ENCODE peak calls at places on chromosome 19, in six cellular contexts. F, P, L, S, K and D are unnamed samples.

GRCh38 chr19:32687681-32688080 is 3.9 kb upstream of the NUDT19 start:
- DNase-seq in L (no peak), P (no peak), F (no peak), K (no peak), S (no peak), D (no peak)

GRCh38 chr19:44757057-44757734 is 8.7 kb downstream of the BCL3 start:
- DNase-seq in L (no peak), S (peak), P (no peak), F (peak), K (peak), D (peak)

GRCh38 chr19:29564574-29565005 is 38.8 kb downstream of the VSTM2B start:
- DNase-seq in F (no peak), P (no peak), S (no peak), K (no peak), L (no peak), D (no peak)

GRCh38 chr19:51689751-51690358 is 3.3 kb upstream of the SPACA6 start:
- DNase-seq in L (no peak), F (peak), P (no peak), S (peak), K (no peak), D (peak)

GRCh38 chr19:43773725-43774102 is 7.1 kb downstream of the KCNN4 start:
- DNase-seq in F (no peak), P (no peak), S (no peak), K (no peak), L (no peak), D (no peak)

GRCh38 chr19:8567522-8568172 is 9.6 kb downstream of the MYO1F start:
- DNase-seq in F (no peak), L (no peak), P (no peak), S (no peak), K (no peak), D (no peak)

GRCh38 chr19:43901395-43902390 is 33.4 kb downstream of the ZNF45 start:
- DNase-seq in F (peak), K (peak), P (no peak), S (peak), L (peak), D (peak)

GRCh38 chr19:15945301-15945700 is 3.5 kb upstream of the OR10H4 start:
- DNase-seq in K (no peak), S (no peak), F (no peak), P (no peak), L (no peak), D (no peak)

GRCh38 chr19:19860756-19861390 is 4.8 kb upstream of the ZNF253 start:
- DNase-seq in K (no peak), L (no peak), S (no peak), F (no peak), P (no peak), D (no peak)

GRCh38 chr19:55284405-55285058 is 735 bp downstream of the BRSK1 start:
- DNase-seq in F (no peak), S (no peak), P (no peak), K (no peak), L (no peak), D (no peak)

GRCh38 chr19:38635483-38636399 is 11.7 kb upstream of the ACTN4 start:
- DNase-seq in L (no peak), P (no peak), F (no peak), S (no peak), K (no peak), D (no peak)

GRCh38 chr19:33947565-33947964 is 150.9 kb downstream of the KCTD15 start:
- DNase-seq in S (no peak), L (no peak), P (no peak), K (no peak), F (peak), D (no peak)

GRCh38 chr19:47109541-47110375 is 3.8 kb downstream of the ZC3H4 start:
- DNase-seq in K (no peak), L (no peak), F (peak), P (no peak), S (peak), D (peak)

GRCh38 chr19:19628499-19629134 is 597 bp upstream of the LPAR2 start:
- DNase-seq in K (no peak), S (peak), L (no peak), P (peak), F (peak), D (no peak)

GRCh38 chr19:42196011-42197001 is 21.2 kb downstream of the DEDD2 start:
- DNase-seq in S (no peak), P (no peak), F (no peak), K (no peak), L (no peak), D (no peak)

GRCh38 chr19:42200116-42200740 is 17.2 kb downstream of the DEDD2 start:
- DNase-seq in P (no peak), L (no peak), S (no peak), F (no peak), K (no peak), D (no peak)

GRCh38 chr19:42199440-42200115 is 17.9 kb downstream of the DEDD2 start:
- DNase-seq in S (no peak), F (no peak), K (no peak), L (no peak), P (no peak), D (no peak)

GRCh38 chr19:42197375-42197817 is 20.1 kb downstream of the DEDD2 start:
- DNase-seq in F (no peak), P (no peak), K (no peak), S (no peak), L (no peak), D (no peak)

DNA sequence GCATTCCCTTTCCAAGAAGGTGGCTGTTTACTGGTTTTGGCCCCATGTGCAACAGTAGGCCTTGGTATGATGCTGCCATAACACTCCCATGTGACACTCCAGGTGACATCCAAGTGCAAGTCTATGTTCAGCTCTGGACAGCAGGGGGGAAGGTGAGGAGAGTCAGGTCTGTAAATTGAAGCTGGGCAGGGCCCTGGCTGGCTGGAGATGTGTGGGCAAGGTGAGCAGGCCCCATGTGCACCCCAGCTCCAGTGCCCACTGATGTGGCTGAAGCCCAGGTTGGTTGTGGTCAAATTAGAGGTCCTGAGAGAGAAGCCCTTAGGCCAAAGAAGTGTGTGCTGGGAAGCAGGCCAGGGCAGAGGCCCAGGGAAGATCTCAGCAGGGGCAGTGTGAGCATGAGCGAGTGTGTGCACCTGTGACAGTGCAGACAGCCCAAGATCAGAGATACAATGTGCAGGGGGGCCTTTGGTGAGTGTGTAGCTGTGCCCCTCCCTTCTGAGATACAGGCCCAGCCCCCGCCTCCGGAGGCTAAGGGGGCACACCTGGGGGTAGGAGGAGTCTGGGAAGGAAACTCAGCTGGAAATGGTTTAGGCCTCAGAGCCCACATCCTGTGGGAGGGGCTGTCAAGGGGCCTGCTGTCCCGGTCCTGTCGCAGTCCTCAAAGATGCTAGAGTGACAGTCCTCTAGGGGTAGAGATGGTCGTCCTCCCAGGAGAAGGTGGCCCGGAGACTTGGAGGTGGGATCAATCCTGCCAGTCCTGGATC is 18.6 kb downstream of the DEDD2 start:
- DNase-seq in K (no peak), L (no peak), S (no peak), P (no peak), F (no peak), D (no peak)
- TF ChIP-seq CTCF in K (no peak), L (no peak), S (no peak), P (no peak), F (no peak), D (no peak)

GRCh38 chr19:45882652-45883585 is 3.0 kb downstream of the IRF2BP1 start:
- DNase-seq in S (peak), F (peak), L (peak), K (peak), P (peak), D (peak)

GRCh38 chr19:45884682-45885555 is 1.0 kb downstream of the IRF2BP1 start:
- DNase-seq in S (no peak), L (no peak), K (no peak), P (no peak), F (no peak), D (no peak)

GRCh38 chr19:45885556-45886426 is at the start of gene IRF2BP1:
- DNase-seq in S (peak), K (peak), F (peak), P (peak), L (peak), D (peak)

GRCh38 chr19:45883586-45883880 is 2.4 kb downstream of the IRF2BP1 start:
- DNase-seq in S (no peak), K (no peak), L (no peak), P (no peak), F (no peak), D (no peak)

DNA sequence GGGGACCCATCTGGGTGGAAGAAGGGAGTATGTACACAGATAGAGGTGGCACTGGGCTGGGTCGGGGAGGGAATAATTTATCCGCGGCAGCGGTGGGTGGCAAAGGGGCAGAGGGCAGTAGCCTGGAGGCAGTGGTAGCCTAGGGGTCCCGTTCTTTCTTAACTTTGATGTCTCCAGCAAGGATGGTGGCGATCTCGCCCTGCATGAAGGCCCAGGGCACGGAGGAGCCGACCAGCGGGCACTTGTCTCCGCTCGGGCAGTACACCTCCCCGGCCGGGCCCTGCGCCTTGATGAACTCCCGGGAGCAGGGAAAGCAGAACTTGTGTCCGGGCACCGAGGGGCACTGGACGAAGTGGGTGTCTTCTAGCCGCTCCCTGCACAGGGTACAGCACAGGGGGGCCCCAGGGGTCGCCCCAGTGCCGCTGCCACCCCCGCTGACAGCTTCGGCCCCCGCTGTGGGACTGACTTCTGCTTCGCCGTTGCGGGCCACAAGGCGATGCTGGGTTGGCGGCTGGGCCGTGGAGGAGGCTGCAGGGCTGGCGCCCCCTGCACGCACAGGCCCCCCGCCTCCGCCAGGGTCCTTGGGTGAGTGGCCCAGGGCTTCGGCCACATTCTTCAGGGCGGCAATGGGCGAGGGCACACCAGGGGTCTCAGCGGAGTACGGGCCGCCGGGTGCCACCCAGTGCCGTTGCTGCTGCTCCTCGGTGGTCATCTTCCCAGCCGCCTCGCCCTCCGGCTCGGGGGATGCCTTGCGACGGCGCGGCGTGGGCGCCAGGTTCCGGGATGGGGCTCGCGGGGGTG is 1.9 kb downstream of the IRF2BP1 start:
- DNase-seq in P (no peak), L (no peak), S (no peak), F (no peak), K (no peak), D (no peak)
- H3K4me3 ChIP-seq in P (no peak), L (peak), S (no peak), F (no peak), K (no peak), D (peak)

DNA sequence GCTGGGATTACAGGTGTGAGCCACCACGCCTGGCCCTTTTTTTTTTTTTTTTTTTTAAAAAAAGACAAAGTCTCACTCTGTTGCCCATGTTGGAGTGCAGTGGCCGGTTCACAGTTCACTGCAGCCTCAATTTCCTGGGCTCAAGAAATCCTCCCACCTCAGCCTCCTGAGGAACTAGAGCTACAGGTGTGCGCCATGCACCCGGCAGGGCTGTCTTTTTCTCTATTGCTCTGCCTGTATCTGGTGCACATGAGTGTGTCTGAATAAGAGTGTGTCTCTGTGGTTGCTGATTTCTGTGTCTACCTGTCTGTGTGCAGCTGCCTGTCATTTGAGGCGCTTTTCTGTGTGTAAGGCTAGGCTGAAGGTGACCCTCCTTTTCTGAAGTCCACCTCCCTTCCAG is 1.6 kb upstream of the PRR12 start:
- DNase-seq in P (no peak), L (no peak), K (no peak), F (no peak), S (no peak), D (no peak)
- TF ChIP-seq CTCF in P (no peak), L (no peak), K (no peak), F (no peak), S (no peak), D (no peak)

GRCh38 chr19:50654882-50655281 is 5.6 kb downstream of the C19orf81 start:
- DNase-seq in S (no peak), P (no peak), F (no peak), K (no peak), L (no peak), D (no peak)

GRCh38 chr19:50659318-50660082 is 10.3 kb downstream of the C19orf81 start:
- DNase-seq in F (no peak), L (no peak), K (no peak), P (no peak), S (no peak), D (no peak)

GRCh38 chr19:50657672-50658437 is 8.6 kb downstream of the C19orf81 start:
- DNase-seq in K (peak), S (peak), P (peak), F (peak), L (peak), D (peak)

GRCh38 chr19:50658438-50659317 is 9.4 kb downstream of the C19orf81 start:
- DNase-seq in F (peak), K (no peak), L (peak), S (peak), P (peak), D (peak)

GRCh38 chr19:50657222-50657669 is 8.0 kb downstream of the C19orf81 start:
- DNase-seq in K (no peak), P (no peak), F (no peak), S (no peak), L (no peak), D (no peak)
- H3K4me3 ChIP-seq in K (no peak), P (peak), F (no peak), S (no peak), L (peak), D (no peak)

GRCh38 chr19:5687360-5688198 is 2.5 kb upstream of the RPL36 start:
- DNase-seq in K (no peak), P (no peak), S (no peak), F (no peak), L (no peak), D (no peak)
- TF ChIP-seq CTCF in K (no peak), P (no peak), S (no peak), F (no peak), L (peak), D (no peak)

DNA sequence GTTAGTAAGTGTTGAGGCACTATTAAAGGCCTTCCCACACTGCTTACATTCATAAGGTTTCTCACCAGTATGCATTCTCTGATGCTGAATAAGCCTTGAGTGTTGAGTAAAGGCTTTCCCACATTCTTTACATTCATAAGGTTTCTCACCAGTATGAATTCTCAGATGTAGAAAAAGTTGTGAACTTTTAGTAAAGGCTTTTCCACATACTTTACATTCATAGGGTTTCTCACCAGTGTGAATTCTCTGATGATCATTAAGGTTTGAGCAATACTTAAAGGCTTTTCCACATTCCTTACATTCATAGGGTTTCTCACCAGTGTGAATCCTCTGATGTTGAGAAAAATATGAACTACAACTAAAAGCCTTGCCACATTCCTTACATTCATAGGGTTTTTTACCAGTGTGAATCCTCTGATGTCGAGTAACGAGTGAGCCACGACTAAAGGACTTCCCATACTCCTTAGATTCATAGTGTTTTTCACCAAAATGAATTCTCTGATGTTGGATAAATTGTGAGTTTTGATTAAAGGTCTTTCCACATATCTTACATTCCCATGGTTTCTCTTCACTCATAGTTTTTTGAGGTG is 24.2 kb downstream of the ZNF829 start:
- DNase-seq in K (no peak), L (no peak), P (no peak), S (no peak), F (no peak), D (no peak)
- H3K4me3 ChIP-seq in K (no peak), L (no peak), P (no peak), S (no peak), F (no peak), D (no peak)

GRCh38 chr19:12180377-12180776 is 17.5 kb downstream of the ZNF136 start:
- DNase-seq in S (no peak), L (no peak), K (no peak), F (no peak), P (no peak), D (no peak)
- TF ChIP-seq CTCF in S (no peak), L (no peak), K (no peak), F (no peak), P (no peak), D (no peak)

DNA sequence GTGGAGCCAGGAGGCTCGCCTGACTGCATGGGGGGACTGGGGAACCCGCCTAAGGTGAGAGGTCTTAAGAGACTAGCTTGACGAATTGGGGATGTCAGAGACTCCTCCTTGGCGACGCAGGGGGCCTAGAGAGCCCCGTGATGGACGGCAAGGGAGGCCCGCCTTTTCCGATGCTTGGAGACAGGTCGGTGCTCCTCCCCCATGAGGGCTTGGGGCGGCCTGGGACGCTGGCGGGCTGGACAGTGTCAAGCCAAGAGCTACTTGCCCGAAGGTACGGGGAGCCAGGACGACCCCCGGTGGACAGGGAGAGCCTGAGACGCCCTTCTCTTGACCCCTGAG is 636 bp downstream of the SDHAF1 start:
- DNase-seq in S (peak), L (peak), F (peak), K (no peak), P (no peak), D (peak)
- H3K4me3 ChIP-seq in S (peak), L (peak), F (peak), K (peak), P (peak), D (peak)

GRCh38 chr19:49597703-49597974 is 6.7 kb downstream of the PRR12 start:
- DNase-seq in P (no peak), L (no peak), S (no peak), K (no peak), F (no peak), D (no peak)
- TF ChIP-seq CTCF in P (no peak), L (no peak), S (no peak), K (no peak), F (no peak), D (no peak)

GRCh38 chr19:17077447-17078028 is 2.0 kb downstream of the MYO9B start:
- DNase-seq in K (no peak), P (no peak), F (no peak), L (no peak), S (no peak), D (no peak)
- H3K4me3 ChIP-seq in K (no peak), P (no peak), F (peak), L (peak), S (peak), D (peak)